ENCODE peak calls at places on chromosome 7, in six cellular contexts. T is hepatocyte, F is adrenal gland, N is fibroblast of pulmonary artery, X is AG10803, G is cardiac fibroblast. V is an unnamed sample.

GRCh38 chr7:1825877-1826741 is 156.0 kb downstream of the ELFN1 start:
- DNase-seq in X (no peak), G (no peak), T (no peak), N (no peak), F (peak; percentile 12), V (no peak)

GRCh38 chr7:128236924-128237586 is 4.0 kb upstream of the LEP start:
- DNase-seq in N (peak; percentile 68), F (no peak), X (peak; percentile 97), G (peak; percentile 96), T (no peak), V (peak; percentile 92)

GRCh38 chr7:64997927-64998391 is 7.1 kb upstream of the ZNF117 start:
- DNase-seq in G (peak; percentile 90), T (no peak), N (no peak), F (no peak), X (peak; percentile 32), V (no peak)

GRCh38 chr7:115009736-115010435 is 88.0 kb downstream of the MDFIC start:
- DNase-seq in T (no peak), N (peak; percentile 63), F (no peak), X (peak; percentile 89), G (peak; percentile 15), V (no peak)

GRCh38 chr7:127702938-127703337 is 50.9 kb downstream of the SND1 start:
- DNase-seq in T (no peak), G (no peak), X (peak; percentile 83), N (no peak), F (no peak), V (no peak)

GRCh38 chr7:113338297-113338696 is 219.9 kb upstream of the SMIM30 start:
- DNase-seq in X (no peak), G (no peak), N (no peak), F (no peak), T (no peak), V (no peak)

GRCh38 chr7:76997381-76998262 is 34.5 kb downstream of the SPDYE17 start:
- DNase-seq in N (no peak), G (no peak), T (peak; percentile 11), X (no peak), F (no peak), V (no peak)

GRCh38 chr7:98293265-98293664 is 11.8 kb downstream of the BRI3 start:
- DNase-seq in F (no peak), G (no peak), X (no peak), T (no peak), N (no peak), V (no peak)

GRCh38 chr7:39733881-39734571 is 110.7 kb downstream of the RALA start:
- DNase-seq in G (peak; percentile 92), T (peak; percentile 64), F (no peak), N (peak; percentile 81), X (peak; percentile 93), V (peak; percentile 50)

GRCh38 chr7:12706900-12707536 is 19.6 kb downstream of the ARL4A start:
- DNase-seq in G (peak; percentile 72), X (peak; percentile 41), F (no peak), N (peak; percentile 43), T (no peak), V (no peak)

GRCh38 chr7:143288836-143289235 is 685 bp downstream of the CASP2 start:
- DNase-seq in X (peak; percentile 34), N (no peak), F (no peak), T (no peak), G (peak; percentile 43), V (no peak)

GRCh38 chr7:143286522-143286890 is 1.6 kb upstream of the CASP2 start:
- DNase-seq in N (no peak), X (no peak), T (no peak), G (no peak), F (no peak), V (no peak)

GRCh38 chr7:143287321-143287934 is 723 bp upstream of the CASP2 start:
- DNase-seq in G (no peak), N (no peak), X (no peak), T (no peak), F (no peak), V (no peak)

GRCh38 chr7:143289421-143289820 is 1.3 kb downstream of the CASP2 start:
- DNase-seq in N (no peak), G (peak; percentile 30), X (peak; percentile 4), T (no peak), F (no peak), V (no peak)

GRCh38 chr7:143287935-143288826 is at the start of gene CASP2:
- DNase-seq in N (peak; percentile 97), G (peak; percentile 97), T (peak; percentile 99), X (peak; percentile 96), F (peak; percentile 99), V (peak; percentile 95)
- TF ChIP-seq CTCF in N (peak; percentile 22), G (peak; percentile 32), T (peak; percentile 36), X (peak; percentile 52), F (peak; percentile 30), V (no peak)

GRCh38 chr7:140326116-140326928 is 72.0 kb downstream of the SLC37A3 start:
- DNase-seq in T (peak; percentile 82), F (peak; percentile 59), N (peak; percentile 75), X (peak; percentile 63), G (peak; percentile 74), V (peak; percentile 70)
- TF ChIP-seq CTCF in T (peak; percentile 90), F (peak; percentile 61), N (peak; percentile 82), X (peak; percentile 91), G (peak; percentile 80), V (peak; percentile 80)

DNA sequence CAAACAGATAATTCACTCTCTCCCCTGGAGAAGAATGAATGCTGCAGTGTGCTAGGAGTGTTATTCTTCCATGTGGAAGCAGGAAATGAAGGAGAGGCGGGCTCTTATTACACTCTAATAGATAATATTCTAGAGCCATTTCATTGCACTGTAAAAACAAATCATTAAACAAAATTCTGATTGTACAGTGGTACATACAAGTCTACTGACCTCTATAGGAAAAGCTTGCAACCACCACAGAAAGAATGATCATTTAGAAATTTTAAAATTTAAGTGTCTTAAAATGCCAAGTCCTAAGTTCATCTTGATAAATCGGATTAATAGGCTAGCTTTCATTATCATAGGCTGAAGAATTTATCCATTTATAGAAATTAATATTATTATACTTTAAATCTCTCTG is 960.3 kb upstream of the LRRN3 start:
- DNase-seq in X (no peak), N (no peak), T (no peak), G (peak; percentile 3), F (no peak), V (no peak)
- TF ChIP-seq CTCF in X (no peak), N (no peak), T (peak; percentile 50), G (no peak), F (no peak), V (no peak)

DNA sequence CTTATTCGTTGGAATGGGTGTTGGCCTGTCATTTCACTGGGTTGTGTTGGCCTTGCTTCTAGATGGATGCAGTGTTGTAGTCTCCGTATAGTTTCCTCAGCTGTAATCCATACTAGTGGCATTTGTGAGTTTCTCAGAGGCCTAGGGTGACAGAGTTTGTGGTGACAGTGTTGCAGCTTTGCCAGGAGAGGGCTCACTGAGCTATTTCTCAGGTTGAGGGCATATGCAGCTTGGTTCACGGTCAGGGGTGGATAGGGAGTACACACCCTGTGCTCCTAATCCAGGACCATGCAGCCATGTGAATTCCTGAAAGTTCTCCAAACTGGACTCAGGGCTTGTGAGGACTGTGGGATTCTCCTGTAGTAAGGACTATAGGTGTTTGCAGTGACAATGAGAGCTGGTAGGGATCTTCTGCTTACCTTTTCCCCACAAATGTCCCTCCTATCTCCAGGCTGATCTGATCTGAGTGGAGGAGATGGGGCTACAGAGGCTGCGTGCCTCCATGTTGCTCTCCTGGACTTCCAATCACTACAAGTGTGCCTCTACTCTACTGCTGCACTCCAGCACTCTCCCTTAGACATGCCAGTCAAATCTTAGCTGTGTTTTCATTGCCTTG is 229.0 kb downstream of the STK31 start:
- DNase-seq in N (peak; percentile 24), G (peak; percentile 45), T (peak; percentile 73), F (no peak), X (peak; percentile 43), V (no peak)
- TF ChIP-seq CTCF in N (peak; percentile 37), G (peak; percentile 54), T (peak; percentile 64), F (no peak), X (peak; percentile 65), V (no peak)

DNA sequence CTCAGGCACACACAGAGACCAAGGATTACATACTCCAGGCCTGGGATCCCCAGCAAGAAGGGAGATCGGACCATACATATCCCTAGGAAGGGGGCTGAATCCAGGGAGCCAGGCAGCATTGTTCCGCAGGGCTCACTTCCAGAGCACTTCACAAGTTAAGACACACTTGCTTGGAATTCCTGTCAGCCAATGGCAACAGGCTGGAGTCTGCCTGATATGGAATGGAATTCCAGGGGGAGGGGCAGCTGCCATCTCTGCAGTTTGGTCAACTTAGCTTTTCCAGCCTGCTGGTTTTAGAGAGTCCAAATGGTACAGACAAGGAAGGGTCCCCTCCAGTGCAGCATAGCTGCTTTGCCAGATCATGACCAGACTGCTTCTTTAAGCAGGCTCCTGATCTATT is 290.0 kb upstream of the GLI3 start:
- DNase-seq in F (no peak), N (no peak), X (no peak), T (peak; percentile 6), G (no peak), V (no peak)
- TF ChIP-seq CTCF in F (no peak), N (no peak), X (no peak), T (no peak), G (no peak), V (no peak)

V was measured in CD14-positive monocyte.